ENCODE peak calls at places on chromosomes 1 and 21, in seven cellular contexts. X is nephron progenitor cell; L is IMR-90; K is AG09309; W is upper lobe of right lung; O is H9; S is CD4-positive, alpha-beta T cell. T is an unnamed sample.

GRCh38 chr21:16279658-16280581 is 550.1 kb downstream of the USP25 start:
- DNase-seq in X (peak; percentile 28), L (peak; percentile 10), K (peak; percentile 16), W (no peak), O (no peak), S (no peak), T (no peak)

GRCh38 chr1:161709373-161709772 is 2.3 kb downstream of the FCRLA start:
- DNase-seq in X (no peak), L (no peak), K (no peak), W (no peak), O (no peak), S (no peak), T (no peak)

GRCh38 chr1:54764922-54765561 is 719 bp upstream of the PARS2 start:
- DNase-seq in X (no peak), L (no peak), K (no peak), W (no peak), O (no peak), S (no peak), T (no peak)

GRCh38 chr1:2049517-2050481 is at the start of gene PRKCZ:
- DNase-seq in X (peak; percentile 93), L (no peak), K (no peak), W (peak; percentile 98), O (peak; percentile 97), S (peak; percentile 86), T (peak; percentile 56)

GRCh38 chr1:235397733-235398132 is 30.5 kb downstream of the TBCE start:
- DNase-seq in X (no peak), L (peak; percentile 94), K (peak; percentile 89), W (no peak), O (no peak), S (no peak), T (no peak)

GRCh38 chr1:239125027-239125426 is 261.3 kb upstream of the CHRM3 start:
- DNase-seq in X (no peak), L (no peak), K (peak; percentile 8), W (no peak), O (peak; percentile 65), S (no peak), T (no peak)

GRCh38 chr1:232718928-232719927 is 86.0 kb upstream of the MAP10 start:
- DNase-seq in X (no peak), L (peak; percentile 41), K (no peak), W (no peak), O (no peak), S (no peak), T (no peak)

GRCh38 chr1:205913451-205914204 is 29.6 kb downstream of the SLC26A9 start:
- DNase-seq in X (no peak), L (no peak), K (no peak), W (peak; percentile 78), O (no peak), S (no peak), T (no peak)

GRCh38 chr1:54542962-54543539 is 5.0 kb upstream of the ACOT11 start:
- DNase-seq in X (no peak), L (peak; percentile 35), K (no peak), W (no peak), O (no peak), S (no peak), T (no peak)

GRCh38 chr1:154348429-154349076 is 23.2 kb downstream of the ATP8B2 start:
- DNase-seq in X (no peak), L (no peak), K (no peak), W (no peak), O (no peak), S (no peak), T (no peak)

GRCh38 chr1:110242062-110242461 is 31.9 kb downstream of the KCNC4 start:
- DNase-seq in X (no peak), L (no peak), K (no peak), W (no peak), O (no peak), S (no peak), T (no peak)

GRCh38 chr1:237141471-237141870 is 99.5 kb downstream of the RYR2 start:
- DNase-seq in X (no peak), L (no peak), K (no peak), W (no peak), O (no peak), S (no peak), T (no peak)

GRCh38 chr1:246632584-246633168 is 66.4 kb downstream of the CNST start:
- DNase-seq in X (no peak), L (peak; percentile 88), K (peak; percentile 90), W (no peak), O (no peak), S (no peak), T (peak; percentile 61)

GRCh38 chr1:240732390-240732789 is 120.4 kb upstream of the GREM2 start:
- DNase-seq in X (no peak), L (peak; percentile 79), K (no peak), W (no peak), O (no peak), S (no peak), T (peak; percentile 28)

GRCh38 chr1:199612976-199613774 is 414.3 kb upstream of the NR5A2 start:
- DNase-seq in X (no peak), L (peak; percentile 1), K (no peak), W (no peak), O (no peak), S (no peak), T (peak; percentile 63)

GRCh38 chr21:35037384-35038105 is 11.6 kb downstream of the RUNX1 start:
- DNase-seq in X (no peak), L (no peak), K (no peak), W (no peak), O (no peak), S (no peak), T (no peak)

DNA sequence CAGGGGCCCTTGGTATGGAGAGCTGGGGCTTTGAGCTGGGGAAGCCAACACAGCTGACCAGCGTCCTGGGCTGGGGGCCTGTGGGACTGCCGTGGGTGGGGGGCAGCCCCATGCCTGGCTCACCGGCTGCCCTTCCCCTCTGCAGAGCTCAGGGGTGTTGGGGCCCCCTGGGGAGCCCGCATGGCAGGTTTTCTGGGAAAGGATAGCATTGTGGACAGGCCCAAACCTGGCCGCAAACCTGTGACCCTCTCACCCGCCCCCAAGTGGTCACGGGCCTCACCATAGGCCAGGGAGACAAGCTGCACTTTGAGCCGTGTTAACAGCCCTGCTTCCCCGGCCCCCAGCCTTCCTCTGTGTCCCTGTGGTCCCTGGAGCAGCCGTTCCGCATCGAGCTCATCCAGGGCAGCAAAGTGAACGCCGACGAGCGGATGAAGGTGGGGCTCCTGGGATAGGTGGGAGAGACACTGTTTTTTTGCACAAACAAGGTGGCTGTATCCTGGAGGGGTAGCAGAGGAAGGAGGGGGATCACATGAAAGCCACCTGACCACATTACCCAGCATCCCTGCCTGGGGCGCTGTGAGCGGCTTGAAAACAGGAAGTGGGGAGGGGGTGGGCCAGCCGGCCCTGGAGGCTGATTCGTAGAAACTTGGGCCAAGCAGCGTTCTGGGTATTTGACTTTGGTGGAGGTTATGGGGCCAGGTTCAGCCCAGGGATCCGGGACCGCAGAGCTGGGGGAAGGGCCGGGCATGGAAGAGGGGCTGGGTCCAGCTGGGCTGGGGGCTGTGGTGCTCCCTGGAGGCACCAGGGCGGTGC is 65.9 kb downstream of the PIK3CD start:
- DNase-seq in X (peak; percentile 22), L (no peak), K (no peak), W (peak; percentile 86), O (peak; percentile 78), S (peak; percentile 92), T (peak; percentile 21)
- TF ChIP-seq CTCF in X (no peak), L (no peak), K (no peak), W (no peak), O (no peak), S (no peak), T (no peak)

GRCh38 chr1:40649592-40649930 is 15.9 kb downstream of the RIMS3 start:
- DNase-seq in X (no peak), L (no peak), K (no peak), W (no peak), O (no peak), S (no peak), T (no peak)

GRCh38 chr1:40648928-40649591 is 16.4 kb downstream of the RIMS3 start:
- DNase-seq in X (no peak), L (no peak), K (no peak), W (no peak), O (no peak), S (no peak), T (no peak)

GRCh38 chr1:40651138-40651857 is 14.2 kb downstream of the RIMS3 start:
- DNase-seq in X (no peak), L (no peak), K (no peak), W (no peak), O (no peak), S (no peak), T (no peak)

GRCh38 chr1:40652452-40652851 is 13.0 kb downstream of the RIMS3 start:
- DNase-seq in X (no peak), L (no peak), K (no peak), W (no peak), O (no peak), S (no peak), T (no peak)

GRCh38 chr1:40650075-40650474 is 15.4 kb downstream of the RIMS3 start:
- DNase-seq in X (peak; percentile 43), L (no peak), K (no peak), W (no peak), O (peak; percentile 78), S (no peak), T (no peak)
- TF ChIP-seq CTCF in X (peak; percentile 47), L (peak; percentile 15), K (peak; percentile 34), W (no peak), O (peak; percentile 78), S (peak; percentile 24), T (peak; percentile 26)

GRCh38 chr1:24657781-24658180 is 14.7 kb downstream of the SRRM1 start:
- DNase-seq in X (no peak), L (no peak), K (no peak), W (no peak), O (no peak), S (no peak), T (no peak)

GRCh38 chr1:24652382-24652781 is 9.3 kb downstream of the SRRM1 start:
- DNase-seq in X (no peak), L (no peak), K (no peak), W (no peak), O (no peak), S (no peak), T (no peak)

GRCh38 chr1:24648919-24649318 is 5.8 kb downstream of the SRRM1 start:
- DNase-seq in X (no peak), L (no peak), K (no peak), W (no peak), O (no peak), S (no peak), T (no peak)

GRCh38 chr1:24656046-24656445 is 12.9 kb downstream of the SRRM1 start:
- DNase-seq in X (no peak), L (no peak), K (no peak), W (no peak), O (no peak), S (no peak), T (no peak)

GRCh38 chr1:24654011-24654410 is 10.9 kb downstream of the SRRM1 start:
- DNase-seq in X (no peak), L (no peak), K (no peak), W (no peak), O (no peak), S (no peak), T (no peak)
- TF ChIP-seq CTCF in X (no peak), L (no peak), K (no peak), W (no peak), O (no peak), S (no peak), T (no peak)

DNA sequence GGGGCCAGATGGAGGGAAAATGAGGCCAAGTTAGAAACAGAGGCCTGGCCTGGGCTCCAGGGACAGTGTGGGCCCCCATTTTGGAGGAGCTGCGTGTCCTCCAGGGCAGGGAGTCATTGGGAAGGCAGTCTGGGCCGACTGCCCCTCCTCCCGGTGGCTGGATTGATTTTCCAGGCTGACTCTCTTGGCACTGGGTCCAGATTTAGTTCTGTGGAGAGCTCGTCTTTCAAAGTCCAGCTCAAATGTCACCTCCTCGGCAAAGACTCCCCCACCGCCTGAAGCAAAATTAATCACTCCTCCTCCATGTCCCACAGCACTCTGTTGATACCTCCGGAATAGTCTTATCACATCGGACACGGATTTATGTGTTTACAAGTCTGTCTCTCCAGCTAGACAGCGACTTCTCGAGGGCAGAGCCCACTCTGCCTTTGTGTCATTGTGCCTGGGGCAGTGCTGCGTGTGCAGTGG is 175.1 kb downstream of the CAMTA1 start:
- DNase-seq in X (peak; percentile 52), L (peak; percentile 45), K (peak; percentile 18), W (no peak), O (no peak), S (no peak), T (no peak)
- TF ChIP-seq CTCF in X (no peak), L (no peak), K (no peak), W (no peak), O (no peak), S (no peak), T (no peak)